ENCODE peak calls at places on chromosome 13, in five cellular contexts. F is aorta, E is endodermal cell, Q is right lobe of liver, P is GM23248. C is an unnamed sample.
A peak's percentile ranks its signal among the peaks of the same experiment; 100 is the strongest.

GRCh38 chr13:39531646-39532045 is 71.3 kb downstream of the LHFPL6 start:
- DNase-seq in Q (no peak), E (no peak), F (no peak), P (peak; percentile 50), C (no peak)

GRCh38 chr13:66809496-66809895 is 420.6 kb downstream of the PCDH9 start:
- DNase-seq in Q (no peak), E (no peak), P (no peak), F (no peak), C (no peak)

GRCh38 chr13:75341025-75341424 is 140.9 kb downstream of the TBC1D4 start:
- DNase-seq in E (no peak), F (no peak), Q (no peak), P (no peak), C (no peak)

GRCh38 chr13:78603240-78603947 is at the start of gene POU4F1:
- DNase-seq in F (no peak), P (no peak), E (peak; percentile 95), Q (no peak), C (peak; percentile 94)

GRCh38 chr13:42548731-42549554 is 25.0 kb upstream of the TNFSF11 start:
- DNase-seq in E (no peak), P (no peak), F (peak; percentile 55), Q (no peak), C (no peak)

GRCh38 chr13:38735655-38736440 is 49.0 kb downstream of the FREM2 start:
- DNase-seq in P (no peak), Q (no peak), E (peak; percentile 57), F (no peak), C (no peak)

GRCh38 chr13:98868932-98869331 is 108.9 kb downstream of the DOCK9 start:
- DNase-seq in F (no peak), P (no peak), E (no peak), Q (no peak), C (no peak)

GRCh38 chr13:68185767-68186166 is 955.6 kb upstream of the PCDH9 start:
- DNase-seq in P (no peak), E (no peak), F (no peak), Q (no peak), C (no peak)

GRCh38 chr13:46622918-46623256 is 69.9 kb downstream of the LRCH1 start:
- DNase-seq in Q (no peak), E (no peak), F (peak; percentile 53), P (peak; percentile 94), C (no peak)

GRCh38 chr13:100493418-100493817 is 95.2 kb downstream of the GGACT start:
- DNase-seq in E (no peak), F (no peak), Q (no peak), P (no peak), C (no peak)

GRCh38 chr13:100491164-100491847 is 97.3 kb downstream of the GGACT start:
- DNase-seq in E (no peak), P (no peak), F (no peak), Q (no peak), C (no peak)

GRCh38 chr13:100485265-100485664 is 103.3 kb downstream of the GGACT start:
- DNase-seq in Q (no peak), E (no peak), F (no peak), P (no peak), C (no peak)

GRCh38 chr13:100495455-100495854 is 93.1 kb downstream of the GGACT start:
- DNase-seq in E (no peak), Q (no peak), F (no peak), P (no peak), C (no peak)

DNA sequence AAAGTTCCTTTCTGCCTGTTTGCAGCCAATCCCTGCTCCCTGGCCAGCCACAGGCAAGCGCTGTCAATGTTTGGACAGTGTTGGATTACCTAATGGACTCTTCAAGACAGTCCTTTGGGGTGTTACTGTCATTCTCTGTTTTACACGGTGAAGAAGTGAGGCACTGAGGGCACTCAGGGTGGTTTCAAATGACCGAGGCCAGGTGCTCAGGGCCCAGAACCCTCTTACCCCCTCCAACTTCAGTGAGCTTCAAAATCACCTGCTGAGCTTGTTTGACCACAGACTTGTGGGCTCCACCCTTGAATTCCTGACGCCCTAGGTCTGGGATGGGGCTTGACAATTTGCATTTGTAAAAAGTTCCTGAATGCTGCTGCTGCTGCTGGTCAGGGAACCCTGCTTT is 97.9 kb downstream of the GGACT start:
- DNase-seq in Q (no peak), F (no peak), P (no peak), E (peak; percentile 88), C (peak; percentile 76)
- H3K4me3 ChIP-seq in Q (no peak overlapping the region), F (no peak overlapping the region), P (no peak overlapping the region), E (peak overlapping the region; percentile 22), C (no peak overlapping the region)

DNA sequence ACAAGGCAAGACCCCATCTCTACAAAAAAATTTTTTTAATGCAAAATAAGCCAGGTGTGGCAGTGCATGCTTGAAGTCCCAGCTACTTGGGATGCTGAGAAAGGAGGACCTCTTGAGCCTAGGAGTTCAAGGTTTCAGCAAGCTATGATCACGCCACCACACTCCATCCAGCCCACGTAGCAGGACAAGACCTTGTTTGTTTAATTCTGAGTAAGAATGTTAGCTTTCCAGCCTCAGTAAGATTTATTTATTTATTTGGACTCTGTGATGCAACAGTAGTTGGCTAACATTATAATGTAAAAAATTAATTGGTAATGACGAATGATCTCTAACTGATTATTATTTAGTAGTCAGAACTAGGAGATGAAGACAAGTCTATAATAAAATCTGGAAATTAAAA is 23.3 kb downstream of the N4BP2L2 start:
- DNase-seq in E (no peak), P (no peak), Q (peak; percentile 59), F (no peak), C (no peak)
- H3K36me3 ChIP-seq in E (peaks cover 62% of the 10 kb centered on the region), P (peaks cover 69% of the 10 kb centered on the region), Q (peaks cover 30% of the 10 kb centered on the region), F (no peaks in the 10 kb centered on the region), C (peaks cover 3% of the 10 kb centered on the region)

DNA sequence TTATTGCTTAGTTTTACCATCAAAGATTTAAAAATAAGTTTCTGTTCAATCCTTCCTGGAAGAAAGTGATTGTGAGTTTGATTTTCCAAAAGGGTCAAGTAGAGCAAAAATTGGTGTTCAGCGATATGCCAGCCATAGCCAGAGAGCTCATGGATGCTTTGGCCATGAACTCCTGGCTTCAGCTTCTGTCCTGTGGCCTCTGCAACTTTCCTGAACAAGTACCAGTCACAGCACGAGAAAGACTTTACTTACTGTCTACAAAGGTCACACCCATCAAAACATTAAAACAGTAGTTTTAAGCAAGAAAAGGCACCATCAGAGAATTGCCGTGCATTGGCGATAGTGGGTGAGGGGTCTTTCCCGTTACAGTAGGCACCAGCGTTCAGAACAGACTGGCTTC is 753.0 kb upstream of the SGCG start:
- DNase-seq in F (no peak), P (no peak), E (no peak), Q (no peak), C (no peak)
- H3K4me3 ChIP-seq in F (no peak overlapping the region), P (no peak overlapping the region), E (no peak overlapping the region), Q (no peak overlapping the region), C (no peak overlapping the region)

GRCh38 chr13:23354520-23354919 is 79.0 kb downstream of the SACS start:
- DNase-seq in E (no peak), Q (no peak), P (no peak), F (no peak), C (no peak)
- H3K36me3 ChIP-seq in E (peaks cover 24% of the 10 kb centered on the region), Q (no peaks in the 10 kb centered on the region), P (peaks cover 33% of the 10 kb centered on the region), F (peaks cover 9% of the 10 kb centered on the region), C (peaks cover 9% of the 10 kb centered on the region)

GRCh38 chr13:113901642-113902041 is 37.8 kb upstream of the GAS6 start:
- DNase-seq in Q (no peak), P (no peak), F (no peak), E (peak; percentile 26), C (no peak)

GRCh38 chr13:113901231-113901630 is 37.4 kb upstream of the GAS6 start:
- DNase-seq in P (peak; percentile 87), Q (no peak), F (no peak), E (peak; percentile 22), C (no peak)

GRCh38 chr13:113903361-113903760 is 39.5 kb upstream of the GAS6 start:
- DNase-seq in Q (no peak), F (peak; percentile 87), E (no peak), P (peak; percentile 93), C (no peak)

GRCh38 chr13:113902956-113903355 is 39.1 kb upstream of the GAS6 start:
- DNase-seq in Q (no peak), F (no peak), P (peak; percentile 23), E (peak; percentile 25), C (no peak)

GRCh38 chr13:113902536-113902935 is 38.7 kb upstream of the GAS6 start:
- DNase-seq in F (no peak), P (peak; percentile 5), E (no peak), Q (no peak), C (no peak)
- H3K4me3 ChIP-seq in F (no peak overlapping the region), P (no peak overlapping the region), E (no peak overlapping the region), Q (no peak overlapping the region), C (no peak overlapping the region)

DNA sequence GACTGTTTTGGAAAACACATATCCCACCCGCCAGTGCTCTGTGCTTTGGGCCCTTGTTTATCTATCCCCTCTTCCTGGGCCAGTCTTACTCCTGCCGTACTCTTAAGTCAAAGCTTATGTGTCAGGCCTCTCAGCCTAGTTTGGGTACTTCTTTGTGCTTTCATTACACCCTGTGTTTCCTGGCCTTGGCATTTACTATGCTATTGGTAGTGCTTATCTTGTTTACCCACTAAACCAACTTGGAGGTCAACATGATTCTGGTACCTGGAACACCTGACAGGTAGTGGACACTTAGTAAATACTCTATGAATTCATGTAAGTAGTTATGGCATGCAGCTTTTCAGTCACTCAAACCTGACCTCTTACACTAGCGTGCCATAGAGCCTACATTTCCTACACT is 2.4 kb downstream of the POLR1D start:
- DNase-seq in P (no peak), E (no peak), F (no peak), Q (no peak), C (no peak)
- H3K36me3 ChIP-seq in P (peaks cover 7% of the 10 kb centered on the region), E (peaks cover 22% of the 10 kb centered on the region), F (peaks cover 1% of the 10 kb centered on the region), Q (no peaks in the 10 kb centered on the region), C (peaks cover 3% of the 10 kb centered on the region)

GRCh38 chr13:114313061-114313860 is 1.0 kb upstream of the CHAMP1 start:
- DNase-seq in P (peak; percentile 41), Q (no peak), F (no peak), E (no peak), C (no peak)
- H3K4me3 ChIP-seq in P (peak overlapping the region; percentile 99), Q (peak overlapping the region; percentile 85), F (no peak overlapping the region), E (peak overlapping the region; percentile 100), C (peak overlapping the region; percentile 72)

DNA sequence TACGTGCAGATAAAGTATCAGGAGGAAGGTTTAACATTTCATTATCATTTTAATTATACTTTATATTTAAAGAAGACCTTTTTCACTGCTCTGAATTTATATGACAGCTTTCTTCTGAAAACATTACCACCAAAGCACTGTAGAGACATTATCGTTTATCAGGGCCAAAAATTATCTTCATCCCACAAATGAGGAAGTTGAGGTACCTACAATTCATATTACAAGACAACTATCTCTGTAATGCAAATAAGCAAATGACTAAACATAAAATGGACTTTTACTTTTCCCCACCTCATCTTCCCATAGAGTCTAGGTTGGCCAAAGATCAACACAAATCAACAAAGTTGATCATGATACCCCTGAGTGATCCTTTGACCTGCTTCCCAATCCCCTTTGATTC is 30.9 kb upstream of the SMAD9 start:
- DNase-seq in E (no peak), Q (no peak), P (no peak), F (no peak), C (no peak)
- H3K36me3 ChIP-seq in E (peaks cover 55% of the 10 kb centered on the region), Q (peaks cover 28% of the 10 kb centered on the region), P (peaks cover 31% of the 10 kb centered on the region), F (no peaks in the 10 kb centered on the region), C (no peaks in the 10 kb centered on the region)

C was measured in H7.